ENCODE peak calls at places on chromosomes 13 and 19, in six cellular contexts. A, G, L, O, Z and F are unnamed samples.

GRCh38 chr19:14149509-14149994 is 13.2 kb upstream of the ASF1B start:
- DNase-seq in L (peak), Z (no peak), A (peak), O (no peak), G (no peak), F (no peak)

GRCh38 chr19:46928951-46929350 is 68.2 kb downstream of the ARHGAP35 start:
- DNase-seq in L (no peak), A (no peak), G (no peak), Z (no peak), O (no peak), F (no peak)

GRCh38 chr19:50722248-50723013 is 733 bp upstream of the CLEC11A start:
- DNase-seq in Z (no peak), G (no peak), A (no peak), L (no peak), O (no peak), F (no peak)

GRCh38 chr19:5547881-5548280 is 19.9 kb downstream of the TINCR start:
- DNase-seq in Z (no peak), G (peak), A (peak), O (no peak), L (no peak), F (no peak)

GRCh38 chr19:17681505-17682125 is 6.5 kb downstream of the UNC13A start:
- DNase-seq in L (peak), A (peak), Z (no peak), O (peak), G (peak), F (no peak)

GRCh38 chr13:27960362-27961226 is 8.5 kb downstream of the CDX2 start:
- DNase-seq in O (peak), Z (no peak), A (peak), L (no peak), G (peak), F (no peak)

GRCh38 chr13:110138700-110139036 is 168.3 kb downstream of the COL4A1 start:
- DNase-seq in Z (no peak), G (no peak), A (no peak), O (no peak), L (no peak), F (no peak)

GRCh38 chr19:55283548-55284393 is at the start of gene BRSK1:
- DNase-seq in Z (no peak), G (peak), O (peak), L (no peak), A (peak), F (no peak)

GRCh38 chr19:34191355-34191962 is 19.2 kb downstream of the LSM14A start:
- DNase-seq in A (no peak), L (no peak), O (no peak), Z (no peak), G (no peak), F (no peak)

GRCh38 chr19:50392759-50393158 is 8.6 kb downstream of the POLD1 start:
- DNase-seq in O (no peak), L (no peak), A (no peak), G (no peak), Z (no peak), F (no peak)

GRCh38 chr19:16327911-16328823 is 3.5 kb downstream of the KLF2 start:
- DNase-seq in L (no peak), O (no peak), A (no peak), G (no peak), Z (no peak), F (no peak)

GRCh38 chr13:98217597-98217996 is 40.5 kb upstream of the RNF113B start:
- DNase-seq in L (no peak), A (no peak), G (no peak), Z (no peak), O (no peak), F (no peak)